ENCODE peak calls at places on chromosomes 16 and 17, in five cellular contexts. Z is hepatocyte, E is OCI-LY7, F is GM23338, A is H1. N is an unnamed sample.

GRCh38 chr17:39659286-39660010 is 5.7 kb upstream of the TCAP start:
- DNase-seq in Z (no peak), E (no peak), A (no peak), F (no peak), N (no peak)

GRCh38 chr17:81831957-81832607 is 1.0 kb downstream of the MCRIP1 start:
- DNase-seq in A (no peak), F (no peak), E (peak; percentile 77), Z (no peak), N (no peak)

GRCh38 chr16:31200821-31201510 is 1.6 kb downstream of the PYCARD start:
- DNase-seq in F (no peak), A (no peak), E (peak; percentile 49), Z (no peak), N (peak; percentile 50)

GRCh38 chr17:79752175-79752574 is 21.4 kb downstream of the ENPP7 start:
- DNase-seq in F (no peak), E (no peak), Z (no peak), A (no peak), N (peak; percentile 27)

GRCh38 chr17:46208997-46209396 is 15.8 kb upstream of the KANSL1 start:
- DNase-seq in E (no peak), F (no peak), Z (no peak), A (no peak), N (no peak)

GRCh38 chr17:81328925-81329278 is 33.8 kb upstream of the SLC38A10 start:
- DNase-seq in Z (no peak), F (no peak), E (no peak), A (no peak), N (peak; percentile 43)

GRCh38 chr17:4852504-4853075 is 19.4 kb downstream of the MINK1 start:
- DNase-seq in E (no peak), A (no peak), F (no peak), Z (no peak), N (peak; percentile 63)

GRCh38 chr17:73686126-73686525 is 41.9 kb upstream of the SDK2 start:
- DNase-seq in F (peak; percentile 61), E (no peak), Z (no peak), A (no peak), N (no peak)

GRCh38 chr17:16980813-16981731 is 9.2 kb upstream of the TNFRSF13B start:
- DNase-seq in E (no peak), F (no peak), Z (no peak), A (peak; percentile 43), N (peak; percentile 55)

GRCh38 chr16:51762081-51762995 is 611.3 kb upstream of the SALL1 start:
- DNase-seq in F (peak; percentile 87), Z (peak; percentile 93), A (peak; percentile 93), E (peak; percentile 68), N (peak; percentile 63)

GRCh38 chr16:13957197-13958078 is 37.5 kb downstream of the ERCC4 start:
- DNase-seq in Z (peak; percentile 84), F (no peak), E (no peak), A (no peak), N (peak; percentile 88)

GRCh38 chr17:10683853-10684252 is 13.5 kb downstream of the SCO1 start:
- DNase-seq in E (peak; percentile 33), A (no peak), F (peak; percentile 54), Z (no peak), N (peak; percentile 33)

GRCh38 chr17:28744104-28744801 is 442 bp downstream of the TRAF4 start:
- DNase-seq in A (peak; percentile 91), F (peak; percentile 86), E (peak; percentile 68), Z (peak; percentile 90), N (no peak)

GRCh38 chr16:85202631-85203461 is 90.6 kb upstream of the CIBAR2 start:
- DNase-seq in F (peak; percentile 64), Z (peak; percentile 82), A (no peak), E (no peak), N (no peak)

GRCh38 chr16:30637952-30638351 is 12.8 kb upstream of the PRR14 start:
- DNase-seq in F (peak; percentile 67), A (no peak), Z (peak; percentile 49), E (peak; percentile 72), N (peak; percentile 74)

GRCh38 chr17:79840204-79840988 is 1.2 kb upstream of the CBX4 start:
- DNase-seq in Z (peak; percentile 78), F (peak; percentile 67), E (no peak), A (peak; percentile 67), N (no peak)

GRCh38 chr17:45334701-45335677 is 18.2 kb upstream of the MAP3K14 start:
- DNase-seq in F (no peak), A (no peak), E (no peak), Z (no peak), N (no peak)

GRCh38 chr17:8557176-8557806 is 73.2 kb downstream of the MYH10 start:
- DNase-seq in F (no peak), E (no peak), A (no peak), Z (no peak), N (peak; percentile 3)

GRCh38 chr17:81002409-81003361 is 11.0 kb downstream of the CHMP6 start:
- DNase-seq in E (no peak), Z (no peak), A (no peak), F (no peak), N (peak; percentile 65)

GRCh38 chr16:57165923-57166322 is 19.9 kb downstream of the PSME3IP1 start:
- DNase-seq in A (no peak), Z (no peak), F (no peak), E (no peak), N (no peak)

GRCh38 chr17:49836111-49837030 is 11.5 kb downstream of the TAC4 start:
- DNase-seq in E (no peak), A (no peak), Z (no peak), F (no peak), N (no peak)

GRCh38 chr16:20928774-20929411 is 28.3 kb downstream of the LYRM1 start:
- DNase-seq in E (no peak), A (no peak), F (no peak), Z (no peak), N (no peak)

GRCh38 chr17:9037741-9038140 is 16.4 kb downstream of the NTN1 start:
- DNase-seq in A (no peak), Z (no peak), E (no peak), F (no peak), N (no peak)

GRCh38 chr17:28717578-28718316 is at the start of gene RAB34:
- DNase-seq in A (peak; percentile 92), Z (peak; percentile 94), F (peak; percentile 98), E (no peak), N (peak; percentile 80)

GRCh38 chr17:29179232-29180036 is 764 bp downstream of the MYO18A start:
- DNase-seq in Z (peak; percentile 86), E (no peak), A (peak; percentile 91), F (peak; percentile 94), N (peak; percentile 61)

GRCh38 chr16:22270525-22270924 is 26.7 kb upstream of the POLR3E start:
- DNase-seq in Z (no peak), A (no peak), F (no peak), E (no peak), N (no peak)

GRCh38 chr16:84790291-84790690 is 29.5 kb upstream of the CRISPLD2 start:
- DNase-seq in E (no peak), F (no peak), A (no peak), Z (no peak), N (no peak)

DNA sequence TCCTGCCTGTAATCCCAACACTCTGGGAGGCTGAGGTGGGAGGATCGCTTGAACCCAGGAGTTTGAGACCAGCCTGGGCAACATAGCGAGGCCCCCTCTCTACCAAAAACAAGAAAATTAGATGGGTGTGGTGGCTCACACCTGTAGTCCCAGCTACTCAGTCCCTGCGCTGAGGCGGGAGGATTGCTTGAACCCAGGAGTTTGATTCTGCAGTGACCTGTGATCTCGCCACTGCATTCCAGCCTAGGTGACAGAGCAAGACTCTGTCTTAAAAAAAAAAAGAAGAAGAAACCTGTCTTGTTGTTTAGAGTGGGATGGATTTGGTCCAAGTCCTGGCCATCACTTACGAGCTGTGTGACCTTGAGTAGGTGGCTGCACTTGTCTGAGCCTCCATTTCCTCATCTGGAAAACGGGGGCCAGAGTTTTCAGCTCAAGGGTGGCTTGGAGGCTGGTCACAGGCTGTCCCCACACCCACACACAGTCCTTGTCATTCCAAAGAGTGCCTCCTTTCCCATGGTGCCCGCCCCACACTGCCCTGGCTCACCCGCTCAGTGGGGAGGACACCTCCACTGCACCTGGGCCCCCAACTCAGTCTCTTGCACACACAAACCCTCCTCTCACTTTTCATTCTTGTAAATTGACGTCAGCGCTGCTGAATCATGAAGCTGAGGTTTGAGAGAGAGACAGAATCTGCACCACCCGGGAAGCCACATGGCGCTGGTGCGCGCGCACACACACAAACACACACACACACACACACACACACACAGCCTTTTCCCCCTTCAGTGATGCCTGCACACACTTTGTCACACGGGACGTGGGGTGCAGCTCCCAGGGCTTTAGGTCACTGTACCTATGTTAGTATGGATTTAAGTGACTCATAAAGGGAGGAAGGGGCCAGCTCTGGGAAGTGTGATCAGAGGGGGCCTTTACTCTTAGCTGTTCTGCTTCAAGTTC is 4.2 kb downstream of the SOCS1 start:
- DNase-seq in Z (no peak), E (no peak), F (no peak), A (no peak), N (no peak)
- H4K20me1 ChIP-seq in Z (peaks cover 35% of the 10 kb centered on the region), E (peaks cover 25% of the 10 kb centered on the region), F (peaks cover 21% of the 10 kb centered on the region), A (peaks cover 11% of the 10 kb centered on the region), N (peaks cover 22% of the 10 kb centered on the region)

DNA sequence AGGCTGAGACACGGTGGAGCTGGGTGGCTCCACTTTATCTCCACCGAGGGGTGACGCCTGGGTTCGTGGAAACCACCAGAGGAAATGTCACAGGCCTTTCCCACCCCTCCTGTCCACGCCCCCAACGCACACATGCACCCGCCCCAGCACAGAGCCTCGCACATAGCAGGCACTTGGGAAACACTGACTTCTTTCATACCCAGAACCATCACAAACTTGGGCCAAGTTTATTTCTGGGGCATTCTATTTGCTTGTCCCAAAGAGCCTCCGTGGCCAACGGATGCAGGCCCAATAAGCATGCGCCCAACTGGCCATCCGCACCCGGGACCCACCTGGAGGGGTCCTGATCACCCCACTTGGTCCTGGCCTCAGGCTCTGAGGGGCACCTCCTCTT is 3.3 kb downstream of the BCAR1 start:
- DNase-seq in Z (no peak), E (no peak), A (no peak), F (no peak), N (no peak)
- H4K20me1 ChIP-seq in Z (peaks cover 56% of the 10 kb centered on the region), E (no peaks in the 10 kb centered on the region), A (peaks cover 45% of the 10 kb centered on the region), F (peaks cover 56% of the 10 kb centered on the region), N (peaks cover 19% of the 10 kb centered on the region)

GRCh38 chr17:75344664-75345063 is 55.4 kb upstream of the SLC25A19 start:
- DNase-seq in E (peak; percentile 84), Z (no peak), F (peak; percentile 33), A (no peak), N (no peak)

GRCh38 chr17:75341784-75342183 is 52.6 kb upstream of the SLC25A19 start:
- DNase-seq in A (no peak), F (no peak), Z (no peak), E (no peak), N (no peak)

GRCh38 chr17:75338335-75338734 is 49.1 kb upstream of the SLC25A19 start:
- DNase-seq in E (no peak), Z (no peak), A (no peak), F (no peak), N (no peak)

GRCh38 chr17:75343007-75343406 is 53.8 kb upstream of the SLC25A19 start:
- DNase-seq in F (no peak), Z (no peak), A (no peak), E (peak; percentile 53), N (no peak)

DNA sequence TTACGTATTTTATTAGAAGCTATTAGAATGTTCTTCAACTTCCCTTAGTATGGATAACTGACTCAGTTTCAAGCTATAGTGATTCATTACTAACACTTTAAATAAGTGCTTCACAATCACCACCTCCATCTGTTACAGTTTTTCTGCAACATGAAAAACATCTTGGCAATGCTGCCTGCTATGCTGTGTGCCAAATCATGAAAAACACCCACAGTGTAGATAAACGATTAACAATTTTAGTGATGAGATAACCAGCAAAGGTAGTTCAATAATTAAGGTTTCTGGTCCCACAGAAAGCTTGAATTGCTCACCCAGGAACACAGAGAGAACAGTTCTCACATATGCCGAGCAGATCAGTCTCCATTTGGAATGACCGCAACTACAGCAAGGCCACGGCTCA is 51.4 kb upstream of the SLC25A19 start:
- DNase-seq in E (no peak), A (no peak), Z (no peak), F (no peak), N (no peak)
- H4K20me1 ChIP-seq in E (peaks cover 6% of the 10 kb centered on the region), A (no peaks in the 10 kb centered on the region), Z (peaks cover 47% of the 10 kb centered on the region), F (peaks cover 3% of the 10 kb centered on the region), N (peaks cover 13% of the 10 kb centered on the region)

GRCh38 chr16:4613636-4614570 is 785 bp downstream of the UBALD1 start:
- DNase-seq in Z (peak; percentile 68), E (peak; percentile 28), A (no peak), F (peak; percentile 62), N (peak; percentile 20)
- H4K20me1 ChIP-seq in Z (peaks cover 36% of the 10 kb centered on the region), E (no peaks in the 10 kb centered on the region), A (peaks cover 10% of the 10 kb centered on the region), F (peaks cover 7% of the 10 kb centered on the region), N (peaks cover 13% of the 10 kb centered on the region)